ENCODE peak calls at places on chromosomes 5 and 9, in seven cellular contexts. One of them, this sample, is unnamed.

GRCh38 chr5:132446621-132447020 is 44.0 kb downstream of the IRF1 start:
- DNase-seq in amygdala: no peak
- DNase-seq in A172: no peak
- DNase-seq in non-pigmented ciliary epithelial cell: no peak
- DNase-seq in activated CD8-positive, alpha-beta memory T cell treated with anti-CD3 and anti-CD28 coated beads, Interleukin-2, amount 50 U/mL, for 48 hours: peak; percentile 34
- DNase-seq in D721Med: no peak
- DNase-seq in stimulated activated CD8-positive, alpha-beta memory T cell treated with anti-CD3 and anti-CD28 coated beads, Interleukin-4, amount 100 ng/mL, for 4 hours: no peak
- DNase-seq in this sample: peak; percentile 89

GRCh38 chr5:113807384-113808053 is 294.0 kb downstream of the YTHDC2 start:
- DNase-seq in amygdala: peak; percentile 41
- DNase-seq in A172: no peak
- DNase-seq in non-pigmented ciliary epithelial cell: no peak
- DNase-seq in activated CD8-positive, alpha-beta memory T cell treated with anti-CD3 and anti-CD28 coated beads, Interleukin-2, amount 50 U/mL, for 48 hours: no peak
- DNase-seq in D721Med: no peak
- DNase-seq in stimulated activated CD8-positive, alpha-beta memory T cell treated with anti-CD3 and anti-CD28 coated beads, Interleukin-4, amount 100 ng/mL, for 4 hours: no peak
- DNase-seq in this sample: no peak

GRCh38 chr5:55416306-55416705 is 108.5 kb downstream of the MTREX start:
- DNase-seq in amygdala: no peak
- DNase-seq in A172: no peak
- DNase-seq in non-pigmented ciliary epithelial cell: no peak
- DNase-seq in activated CD8-positive, alpha-beta memory T cell treated with anti-CD3 and anti-CD28 coated beads, Interleukin-2, amount 50 U/mL, for 48 hours: no peak
- DNase-seq in D721Med: no peak
- DNase-seq in stimulated activated CD8-positive, alpha-beta memory T cell treated with anti-CD3 and anti-CD28 coated beads, Interleukin-4, amount 100 ng/mL, for 4 hours: no peak
- DNase-seq in this sample: no peak

GRCh38 chr9:105415344-105415980 is 32.4 kb upstream of the FSD1L start:
- DNase-seq in amygdala: peak; percentile 14
- DNase-seq in A172: peak; percentile 68
- DNase-seq in non-pigmented ciliary epithelial cell: no peak
- DNase-seq in activated CD8-positive, alpha-beta memory T cell treated with anti-CD3 and anti-CD28 coated beads, Interleukin-2, amount 50 U/mL, for 48 hours: peak; percentile 72
- DNase-seq in D721Med: no peak
- DNase-seq in stimulated activated CD8-positive, alpha-beta memory T cell treated with anti-CD3 and anti-CD28 coated beads, Interleukin-4, amount 100 ng/mL, for 4 hours: peak; percentile 12
- DNase-seq in this sample: no peak

GRCh38 chr5:131156971-131157370 is 8.1 kb downstream of the HINT1 start:
- DNase-seq in amygdala: no peak
- DNase-seq in A172: no peak
- DNase-seq in non-pigmented ciliary epithelial cell: no peak
- DNase-seq in activated CD8-positive, alpha-beta memory T cell treated with anti-CD3 and anti-CD28 coated beads, Interleukin-2, amount 50 U/mL, for 48 hours: no peak
- DNase-seq in D721Med: no peak
- DNase-seq in stimulated activated CD8-positive, alpha-beta memory T cell treated with anti-CD3 and anti-CD28 coated beads, Interleukin-4, amount 100 ng/mL, for 4 hours: no peak
- DNase-seq in this sample: no peak

GRCh38 chr5:122789461-122790171 is 14.7 kb downstream of the SNX2 start:
- DNase-seq in amygdala: no peak
- DNase-seq in A172: no peak
- DNase-seq in non-pigmented ciliary epithelial cell: no peak
- DNase-seq in activated CD8-positive, alpha-beta memory T cell treated with anti-CD3 and anti-CD28 coated beads, Interleukin-2, amount 50 U/mL, for 48 hours: no peak
- DNase-seq in D721Med: no peak
- DNase-seq in stimulated activated CD8-positive, alpha-beta memory T cell treated with anti-CD3 and anti-CD28 coated beads, Interleukin-4, amount 100 ng/mL, for 4 hours: no peak
- DNase-seq in this sample: no peak

GRCh38 chr5:125549322-125549871 is 803.0 kb upstream of the ZNF608 start:
- DNase-seq in amygdala: no peak
- DNase-seq in A172: no peak
- DNase-seq in non-pigmented ciliary epithelial cell: no peak
- DNase-seq in activated CD8-positive, alpha-beta memory T cell treated with anti-CD3 and anti-CD28 coated beads, Interleukin-2, amount 50 U/mL, for 48 hours: no peak
- DNase-seq in D721Med: no peak
- DNase-seq in stimulated activated CD8-positive, alpha-beta memory T cell treated with anti-CD3 and anti-CD28 coated beads, Interleukin-4, amount 100 ng/mL, for 4 hours: no peak
- DNase-seq in this sample: no peak

GRCh38 chr9:93890436-93890935 is 64.7 kb downstream of the BARX1 start:
- DNase-seq in amygdala: no peak
- DNase-seq in A172: no peak
- DNase-seq in non-pigmented ciliary epithelial cell: no peak
- DNase-seq in activated CD8-positive, alpha-beta memory T cell treated with anti-CD3 and anti-CD28 coated beads, Interleukin-2, amount 50 U/mL, for 48 hours: no peak
- DNase-seq in D721Med: no peak
- DNase-seq in stimulated activated CD8-positive, alpha-beta memory T cell treated with anti-CD3 and anti-CD28 coated beads, Interleukin-4, amount 100 ng/mL, for 4 hours: no peak
- DNase-seq in this sample: no peak

GRCh38 chr5:181187500-181188213 is 17.3 kb downstream of the TRIM7 start:
- DNase-seq in amygdala: no peak
- DNase-seq in A172: peak; percentile 88
- DNase-seq in non-pigmented ciliary epithelial cell: no peak
- DNase-seq in activated CD8-positive, alpha-beta memory T cell treated with anti-CD3 and anti-CD28 coated beads, Interleukin-2, amount 50 U/mL, for 48 hours: peak; percentile 96
- DNase-seq in D721Med: no peak
- DNase-seq in stimulated activated CD8-positive, alpha-beta memory T cell treated with anti-CD3 and anti-CD28 coated beads, Interleukin-4, amount 100 ng/mL, for 4 hours: no peak
- DNase-seq in this sample: no peak

GRCh38 chr9:89999534-90000370 is 394.9 kb downstream of the GADD45G start:
- DNase-seq in amygdala: peak; percentile 24
- DNase-seq in A172: peak; percentile 81
- DNase-seq in non-pigmented ciliary epithelial cell: no peak
- DNase-seq in activated CD8-positive, alpha-beta memory T cell treated with anti-CD3 and anti-CD28 coated beads, Interleukin-2, amount 50 U/mL, for 48 hours: peak; percentile 78
- DNase-seq in D721Med: peak; percentile 44
- DNase-seq in stimulated activated CD8-positive, alpha-beta memory T cell treated with anti-CD3 and anti-CD28 coated beads, Interleukin-4, amount 100 ng/mL, for 4 hours: peak; percentile 37
- DNase-seq in this sample: peak; percentile 55

GRCh38 chr9:109918359-109919163 is 138.6 kb downstream of the PALM2AKAP2 start:
- DNase-seq in amygdala: no peak
- DNase-seq in A172: no peak
- DNase-seq in non-pigmented ciliary epithelial cell: no peak
- DNase-seq in activated CD8-positive, alpha-beta memory T cell treated with anti-CD3 and anti-CD28 coated beads, Interleukin-2, amount 50 U/mL, for 48 hours: peak; percentile 68
- DNase-seq in D721Med: no peak
- DNase-seq in stimulated activated CD8-positive, alpha-beta memory T cell treated with anti-CD3 and anti-CD28 coated beads, Interleukin-4, amount 100 ng/mL, for 4 hours: no peak
- DNase-seq in this sample: no peak